ENCODE peak calls at places on chromosome 3, in five cellular contexts. K is activated naive CD8-positive, alpha-beta T cell treated with anti-CD3 and anti-CD28 coated beads, Interleukin-2, amount 50 U/mL, for 24 hours; Z is foreskin fibroblast; I is NCI-H187 treated with DMSO at 0.1 percent for 48 hours; G is ELF-1. H is an unnamed sample.

GRCh38 chr3:15327941-15328340 is 4.4 kb downstream of the SH3BP5 start:
- DNase-seq in Z (no peak), K (no peak), I (peak), G (no peak), H (no peak)

GRCh38 chr3:64798316-64798715 is 110.5 kb upstream of the ADAMTS9 start:
- DNase-seq in I (no peak), Z (no peak), K (no peak), G (no peak), H (no peak)

GRCh38 chr3:185335799-185336198 is 27.1 kb upstream of the MAP3K13 start:
- DNase-seq in G (no peak), I (no peak), K (no peak), Z (peak), H (no peak)

GRCh38 chr3:52509753-52510328 is 14.7 kb downstream of the STAB1 start:
- DNase-seq in I (no peak), G (no peak), K (no peak), Z (no peak), H (no peak)

GRCh38 chr3:29144807-29145206 is 136.1 kb upstream of the RBMS3 start:
- DNase-seq in I (no peak), Z (peak), G (peak), K (no peak), H (no peak)

GRCh38 chr3:5754602-5755001 is 567.1 kb downstream of the EDEM1 start:
- DNase-seq in G (no peak), K (no peak), I (no peak), Z (no peak), H (no peak)

GRCh38 chr3:51390600-51391074 is 448 bp upstream of the RBM15B start:
- DNase-seq in G (no peak), K (no peak), I (no peak), Z (no peak), H (no peak)

GRCh38 chr3:63559884-63560283 is 92.6 kb upstream of the SNTN start:
- DNase-seq in G (no peak), Z (no peak), K (no peak), I (no peak), H (no peak)

GRCh38 chr3:196778755-196779154 is 39.1 kb downstream of the PAK2 start:
- DNase-seq in G (no peak), Z (peak), I (no peak), K (no peak), H (no peak)

GRCh38 chr3:155024006-155024638 is 56.0 kb upstream of the MME start:
- DNase-seq in Z (no peak), G (no peak), K (no peak), I (no peak), H (no peak)

H was measured in endodermal cell.